ENCODE peak calls at places on chromosome 18, in four cellular contexts. J is HL-60; K is body of pancreas; V is effector memory CD4-positive, alpha-beta T cell. E is an unnamed sample.
A peak's percentile ranks its signal among the peaks of the same experiment; 100 is the strongest.

GRCh38 chr18:42534313-42534712 is 579.3 kb downstream of the PIK3C3 start:
- DNase-seq in J (no peak), K (no peak), V (no peak), E (no peak)

GRCh38 chr18:13265901-13266207 is 47.3 kb downstream of the LDLRAD4 start:
- DNase-seq in J (no peak), K (no peak), V (no peak), E (no peak)

GRCh38 chr18:51191139-51191717 is 6.3 kb downstream of the MEX3C start:
- DNase-seq in J (no peak), K (no peak), V (peak; percentile 11), E (no peak)

GRCh38 chr18:7945882-7946281 is 378.8 kb downstream of the PTPRM start:
- DNase-seq in J (no peak), K (no peak), V (no peak), E (no peak)

GRCh38 chr18:79635127-79635726 is 44.4 kb upstream of the CTDP1 start:
- DNase-seq in J (no peak), K (no peak), V (no peak), E (no peak)

GRCh38 chr18:62717059-62717849 is 1.9 kb downstream of the PHLPP1 start:
- DNase-seq in J (peak; percentile 54), K (peak; percentile 64), V (peak; percentile 32), E (peak; percentile 78)

GRCh38 chr18:12336887-12337286 is 28.8 kb downstream of the TUBB6 start:
- DNase-seq in J (no peak), K (no peak), V (no peak), E (no peak)

GRCh38 chr18:29225351-29225750 is 1048.4 kb upstream of the CDH2 start:
- DNase-seq in J (no peak), K (no peak), V (no peak), E (no peak)

GRCh38 chr18:80193701-80194100 is 53.6 kb downstream of the PARD6G start:
- DNase-seq in J (no peak), K (no peak), V (no peak), E (no peak)

GRCh38 chr18:993560-993959 is 88.9 kb downstream of the ADCYAP1 start:
- DNase-seq in J (no peak), K (no peak), V (no peak), E (no peak)

GRCh38 chr18:997499-997898 is 92.8 kb downstream of the ADCYAP1 start:
- DNase-seq in J (no peak), K (no peak), V (no peak), E (no peak)

GRCh38 chr18:998976-999375 is 94.3 kb downstream of the ADCYAP1 start:
- DNase-seq in J (no peak), K (no peak), V (no peak), E (no peak)

GRCh38 chr18:991441-991840 is 86.8 kb downstream of the ADCYAP1 start:
- DNase-seq in J (no peak), K (no peak), V (no peak), E (no peak)

GRCh38 chr18:995641-996040 is 91.0 kb downstream of the ADCYAP1 start:
- DNase-seq in J (no peak), K (no peak), V (no peak), E (no peak)
- H3K27ac ChIP-seq in J (no peak overlapping the region), K (no peak overlapping the region), V (no peak overlapping the region), E (no peak overlapping the region)

DNA sequence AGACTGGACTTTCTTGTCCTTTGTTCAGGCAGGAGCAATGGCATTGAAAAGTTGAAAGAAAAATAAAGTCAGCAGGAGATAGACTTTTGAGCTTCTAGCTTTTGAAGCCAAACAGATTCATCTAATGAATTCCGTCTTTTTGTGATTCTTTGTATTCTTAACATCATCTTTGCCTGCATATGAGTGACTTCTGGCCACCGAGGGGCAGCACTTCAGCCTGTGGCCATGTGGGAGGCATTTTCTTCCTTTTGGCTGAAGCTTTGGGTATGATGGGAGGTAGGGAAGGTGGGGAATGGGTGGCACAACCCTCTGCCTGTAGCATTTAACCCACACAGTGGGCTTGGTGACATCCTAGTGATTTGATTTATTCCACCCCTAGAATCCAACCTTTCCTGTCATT is 220.6 kb downstream of the SETBP1 start:
- DNase-seq in J (no peak), K (no peak), V (no peak), E (no peak)
- H3K27me3 ChIP-seq in J (peaks cover 3% of the 10 kb centered on the region), K (no peaks in the 10 kb centered on the region), V (peaks cover 3% of the 10 kb centered on the region), E (no peaks in the 10 kb centered on the region)

GRCh38 chr18:77066689-77067088 is 65.9 kb downstream of the MBP start:
- DNase-seq in J (no peak), K (no peak), V (no peak), E (no peak)

GRCh38 chr18:77068321-77068841 is 64.2 kb downstream of the MBP start:
- DNase-seq in J (peak; percentile 74), K (peak; percentile 48), V (peak; percentile 53), E (peak; percentile 85)

GRCh38 chr18:77066101-77066500 is 66.5 kb downstream of the MBP start:
- DNase-seq in J (no peak), K (no peak), V (no peak), E (peak; percentile 9)

GRCh38 chr18:77068890-77069312 is 63.7 kb downstream of the MBP start:
- DNase-seq in J (no peak), K (no peak), V (no peak), E (no peak)

GRCh38 chr18:77067315-77068061 is 65.1 kb downstream of the MBP start:
- DNase-seq in J (peak; percentile 85), K (peak; percentile 71), V (peak; percentile 55), E (peak; percentile 64)
- H3K27ac ChIP-seq in J (peak overlapping the region; percentile 96), K (peak overlapping the region; percentile 71), V (peak overlapping the region; percentile 93), E (peak overlapping the region; percentile 68)

GRCh38 chr18:78146136-78146535 is 833.5 kb upstream of the SALL3 start:
- DNase-seq in J (no peak), K (no peak), V (no peak), E (no peak)
- H3K27me3 ChIP-seq in J (peaks cover 3% of the 10 kb centered on the region), K (no peaks in the 10 kb centered on the region), V (no peaks in the 10 kb centered on the region), E (no peaks in the 10 kb centered on the region)

GRCh38 chr18:9105420-9105819 is 2.9 kb downstream of the NDUFV2 start:
- DNase-seq in J (no peak), K (no peak), V (no peak), E (no peak)

GRCh38 chr18:9109523-9109922 is 7.0 kb downstream of the NDUFV2 start:
- DNase-seq in J (no peak), K (no peak), V (no peak), E (no peak)

GRCh38 chr18:9108911-9109310 is 6.4 kb downstream of the NDUFV2 start:
- DNase-seq in J (no peak), K (no peak), V (no peak), E (no peak)

GRCh38 chr18:9106094-9106493 is 3.6 kb downstream of the NDUFV2 start:
- DNase-seq in J (no peak), K (no peak), V (no peak), E (no peak)

GRCh38 chr18:9106800-9107574 is 4.5 kb downstream of the NDUFV2 start:
- DNase-seq in J (no peak), K (no peak), V (no peak), E (no peak)
- H3K27ac ChIP-seq in J (no peak overlapping the region), K (peak overlapping the region; percentile 18), V (peak overlapping the region; percentile 88), E (no peak overlapping the region)

GRCh38 chr18:37565138-37565984 is at the start of gene CELF4:
- DNase-seq in J (no peak), K (no peak), V (no peak), E (no peak)
- H3K27me3 ChIP-seq in J (peaks cover 70% of the 10 kb centered on the region), K (peaks cover 27% of the 10 kb centered on the region), V (peaks cover 31% of the 10 kb centered on the region), E (no peaks in the 10 kb centered on the region)

GRCh38 chr18:70421471-70421870 is 132.6 kb downstream of the SOCS6 start:
- DNase-seq in J (no peak), K (no peak), V (no peak), E (no peak)
- H3K27ac ChIP-seq in J (peak overlapping the region; percentile 21), K (peak overlapping the region; percentile 71), V (no peak overlapping the region), E (peak overlapping the region; percentile 14)

GRCh38 chr18:59219672-59220163 is at the start of gene GRP:
- DNase-seq in J (no peak), K (no peak), V (no peak), E (no peak)
- H3K27me3 ChIP-seq in J (peaks cover 63% of the 10 kb centered on the region), K (no peaks in the 10 kb centered on the region), V (peaks cover 21% of the 10 kb centered on the region), E (no peaks in the 10 kb centered on the region)

E was measured in Peyer's patch.